ENCODE peak calls at places on chromosomes 16 and 17, in four cellular contexts. C is fibroblast of villous mesenchyme; I is activated CD4-positive, alpha-beta T cell treated with anti-CD3 and anti-CD28 coated beads, Interleukin-2, amount 50 U/mL, for 1 hour; S is AG08395. D is an unnamed sample.

GRCh38 chr17:1762906-1763829 is 1.3 kb downstream of the SERPINF1 start:
- DNase-seq in C (peak), I (no peak), S (peak), D (peak)

GRCh38 chr17:49076575-49077384 is 55.8 kb upstream of the B4GALNT2 start:
- DNase-seq in C (peak), I (no peak), S (peak), D (peak)

GRCh38 chr17:65601881-65602280 is 40.4 kb upstream of the AXIN2 start:
- DNase-seq in C (no peak), I (no peak), S (no peak), D (no peak)

GRCh38 chr17:34997355-34997862 is 17.1 kb downstream of the LIG3 start:
- DNase-seq in C (peak), I (no peak), S (peak), D (peak)

GRCh38 chr17:76872221-76872873 is 4.1 kb downstream of the MGAT5B start:
- DNase-seq in C (peak), I (no peak), S (peak), D (peak)

GRCh38 chr17:71777048-71777638 is 343.7 kb upstream of the SOX9 start:
- DNase-seq in C (peak), I (no peak), S (no peak), D (no peak)

GRCh38 chr17:69853533-69854262 is 221.3 kb upstream of the KCNJ16 start:
- DNase-seq in C (peak), I (no peak), S (peak), D (peak)

GRCh38 chr17:79930786-79931516 is 91.7 kb upstream of the CBX4 start:
- DNase-seq in C (no peak), I (no peak), S (no peak), D (no peak)

GRCh38 chr17:33243732-33244131 is 49.4 kb downstream of the ASIC2 start:
- DNase-seq in C (no peak), I (no peak), S (no peak), D (no peak)

GRCh38 chr16:72474511-72475123 is 302.7 kb upstream of the PMFBP1 start:
- DNase-seq in C (peak), I (no peak), S (peak), D (peak)

GRCh38 chr17:37567137-37567927 is 41.9 kb downstream of the SYNRG start:
- DNase-seq in C (no peak), I (no peak), S (no peak), D (no peak)

GRCh38 chr16:4696905-4697866 is 3.8 kb downstream of the NUDT16L1 start:
- DNase-seq in C (no peak), I (no peak), S (no peak), D (no peak)

GRCh38 chr17:14672830-14673229 is 371.9 kb downstream of the HS3ST3B1 start:
- DNase-seq in C (peak), I (no peak), S (peak), D (peak)

GRCh38 chr17:79041723-79042420 is 17.9 kb downstream of the C1QTNF1 start:
- DNase-seq in C (no peak), I (no peak), S (no peak), D (no peak)

GRCh38 chr16:35339337-35339736 is 1879.9 kb downstream of the TP53TG3F start:
- DNase-seq in C (peak), I (no peak), S (no peak), D (no peak)

GRCh38 chr17:79840204-79840988 is 1.2 kb upstream of the CBX4 start:
- DNase-seq in C (peak), I (no peak), S (no peak), D (peak)

GRCh38 chr16:68332411-68333121 is 21.7 kb downstream of the PRMT7 start:
- DNase-seq in C (peak), I (no peak), S (no peak), D (peak)

GRCh38 chr16:65570261-65570660 is 448.4 kb upstream of the CDH11 start:
- DNase-seq in C (peak), I (no peak), S (no peak), D (peak)

GRCh38 chr17:40450175-40450574 is 6.9 kb downstream of the IGFBP4 start:
- DNase-seq in C (peak), I (peak), S (no peak), D (peak)

GRCh38 chr17:69716571-69716970 is 302.1 kb downstream of the MAP2K6 start:
- DNase-seq in C (peak), I (no peak), S (peak), D (no peak)

GRCh38 chr17:39800540-39800939 is 62.8 kb downstream of the GRB7 start:
- DNase-seq in C (no peak), I (peak), S (no peak), D (no peak)

GRCh38 chr16:57084257-57084770 is 8.1 kb upstream of the CPNE2 start:
- DNase-seq in C (peak), I (peak), S (peak), D (peak)

GRCh38 chr16:56669005-56669839 is at the start of gene MT1H:
- DNase-seq in C (no peak), I (no peak), S (no peak), D (no peak)

GRCh38 chr17:30310562-30310961 is 18.8 kb upstream of the BLMH start:
- DNase-seq in C (no peak), I (no peak), S (no peak), D (no peak)

GRCh38 chr16:11836653-11837244 is 14.6 kb downstream of the RSL1D1 start:
- DNase-seq in C (peak), I (no peak), S (peak), D (peak)

GRCh38 chr17:73949903-73950302 is 253.6 kb upstream of the RPL38 start:
- DNase-seq in C (no peak), I (no peak), S (no peak), D (no peak)

GRCh38 chr16:57284206-57284951 is at the start of gene PLLP:
- DNase-seq in C (peak), I (peak), S (peak), D (no peak)

GRCh38 chr17:55264273-55264639 is 504 bp upstream of the HLF start:
- DNase-seq in C (no peak), I (no peak), S (no peak), D (no peak)

GRCh38 chr16:56866955-56867830 is 2.2 kb downstream of the SLC12A3 start:
- DNase-seq in C (peak), I (peak), S (peak), D (peak)

GRCh38 chr17:75694536-75694935 is 26.7 kb upstream of the ITGB4 start:
- DNase-seq in C (no peak), I (no peak), S (no peak), D (no peak)

GRCh38 chr16:65098916-65099315 is 22.9 kb downstream of the CDH11 start:
- DNase-seq in C (no peak), I (no peak), S (no peak), D (no peak)

GRCh38 chr17:79203016-79203415 is 128.4 kb downstream of the ENGASE start:
- DNase-seq in C (no peak), I (no peak), S (no peak), D (no peak)

GRCh38 chr17:51200295-51200694 is 34.1 kb downstream of the NME2 start:
- DNase-seq in C (no peak), I (no peak), S (no peak), D (no peak)

GRCh38 chr17:49716952-49717351 is 9.2 kb upstream of the SLC35B1 start:
- DNase-seq in C (no peak), I (no peak), S (no peak), D (no peak)

GRCh38 chr17:50421308-50422031 is 4.5 kb upstream of the ACSF2 start:
- DNase-seq in C (peak), I (no peak), S (no peak), D (peak)

D was measured in fibroblast of pulmonary artery.